ENCODE peak calls at places on chromosome 9, in seven cellular contexts. One of them, this sample, is unnamed.

GRCh38 chr9:102054811-102055210 is 316.4 kb upstream of the GRIN3A start:
- DNase-seq in AG09309: no peak
- DNase-seq in bronchial epithelial cell: no peak
- DNase-seq in AG04450: no peak
- DNase-seq in neural crest cell: no peak
- DNase-seq in activated T-helper 2 cell treated with anti-CD3 and anti-CD28 coated beads, Interferon-gamma antibody, Interleukin-2, Interleukin-4, amounts not matched to agents 10 μg/mL and 5 μg/mL and 100 μg/mL, durations not matched to agents 14 hours and 24 hours and 36 hours: no peak
- DNase-seq in NCI-H524: no peak
- DNase-seq in this sample: no peak

GRCh38 chr9:17519761-17520160 is 59.1 kb upstream of the SH3GL2 start:
- DNase-seq in NCI-H524: no peak
- DNase-seq in AG04450: no peak
- DNase-seq in bronchial epithelial cell: peak; percentile 15
- DNase-seq in neural crest cell: no peak
- DNase-seq in AG09309: no peak
- DNase-seq in activated T-helper 2 cell treated with anti-CD3 and anti-CD28 coated beads, Interferon-gamma antibody, Interleukin-2, Interleukin-4, amounts not matched to agents 10 μg/mL and 5 μg/mL and 100 μg/mL, durations not matched to agents 14 hours and 24 hours and 36 hours: no peak
- DNase-seq in this sample: no peak

GRCh38 chr9:126372716-126373115 is 46.1 kb downstream of the MVB12B start:
- DNase-seq in activated T-helper 2 cell treated with anti-CD3 and anti-CD28 coated beads, Interferon-gamma antibody, Interleukin-2, Interleukin-4, amounts not matched to agents 10 μg/mL and 5 μg/mL and 100 μg/mL, durations not matched to agents 14 hours and 24 hours and 36 hours: no peak
- DNase-seq in neural crest cell: no peak
- DNase-seq in AG09309: no peak
- DNase-seq in AG04450: no peak
- DNase-seq in NCI-H524: peak; percentile 53
- DNase-seq in bronchial epithelial cell: peak; percentile 35
- DNase-seq in this sample: no peak

GRCh38 chr9:83972286-83972685 is 7.7 kb downstream of the HNRNPK start:
- DNase-seq in bronchial epithelial cell: peak; percentile 61
- DNase-seq in activated T-helper 2 cell treated with anti-CD3 and anti-CD28 coated beads, Interferon-gamma antibody, Interleukin-2, Interleukin-4, amounts not matched to agents 10 μg/mL and 5 μg/mL and 100 μg/mL, durations not matched to agents 14 hours and 24 hours and 36 hours: no peak
- DNase-seq in AG09309: no peak
- DNase-seq in AG04450: no peak
- DNase-seq in neural crest cell: no peak
- DNase-seq in NCI-H524: no peak
- DNase-seq in this sample: no peak

GRCh38 chr9:111036068-111036789 is 2.0 kb downstream of the LPAR1 start:
- DNase-seq in AG04450: no peak
- DNase-seq in NCI-H524: peak; percentile 44
- DNase-seq in activated T-helper 2 cell treated with anti-CD3 and anti-CD28 coated beads, Interferon-gamma antibody, Interleukin-2, Interleukin-4, amounts not matched to agents 10 μg/mL and 5 μg/mL and 100 μg/mL, durations not matched to agents 14 hours and 24 hours and 36 hours: no peak
- DNase-seq in neural crest cell: peak; percentile 30
- DNase-seq in AG09309: no peak
- DNase-seq in bronchial epithelial cell: peak; percentile 56
- DNase-seq in this sample: peak; percentile 57

GRCh38 chr9:85224729-85225128 is 517.0 kb downstream of the AGTPBP1 start:
- DNase-seq in NCI-H524: no peak
- DNase-seq in AG09309: peak; percentile 92
- DNase-seq in activated T-helper 2 cell treated with anti-CD3 and anti-CD28 coated beads, Interferon-gamma antibody, Interleukin-2, Interleukin-4, amounts not matched to agents 10 μg/mL and 5 μg/mL and 100 μg/mL, durations not matched to agents 14 hours and 24 hours and 36 hours: no peak
- DNase-seq in neural crest cell: no peak
- DNase-seq in bronchial epithelial cell: peak; percentile 95
- DNase-seq in AG04450: no peak
- DNase-seq in this sample: peak; percentile 95

GRCh38 chr9:79583957-79584654 is 12.3 kb downstream of the TLE4 start:
- DNase-seq in activated T-helper 2 cell treated with anti-CD3 and anti-CD28 coated beads, Interferon-gamma antibody, Interleukin-2, Interleukin-4, amounts not matched to agents 10 μg/mL and 5 μg/mL and 100 μg/mL, durations not matched to agents 14 hours and 24 hours and 36 hours: no peak
- DNase-seq in AG09309: no peak
- DNase-seq in NCI-H524: no peak
- DNase-seq in AG04450: no peak
- DNase-seq in neural crest cell: no peak
- DNase-seq in bronchial epithelial cell: no peak
- DNase-seq in this sample: no peak

GRCh38 chr9:19127881-19128719 is 808 bp upstream of the PLIN2 start:
- DNase-seq in bronchial epithelial cell: no peak
- DNase-seq in AG04450: no peak
- DNase-seq in activated T-helper 2 cell treated with anti-CD3 and anti-CD28 coated beads, Interferon-gamma antibody, Interleukin-2, Interleukin-4, amounts not matched to agents 10 μg/mL and 5 μg/mL and 100 μg/mL, durations not matched to agents 14 hours and 24 hours and 36 hours: peak; percentile 26
- DNase-seq in AG09309: no peak
- DNase-seq in NCI-H524: peak; percentile 12
- DNase-seq in neural crest cell: peak; percentile 32
- DNase-seq in this sample: no peak

GRCh38 chr9:122350577-122351355 is 20.1 kb upstream of the PTGS1 start:
- DNase-seq in NCI-H524: peak; percentile 82
- DNase-seq in AG04450: peak; percentile 44
- DNase-seq in neural crest cell: peak; percentile 85
- DNase-seq in activated T-helper 2 cell treated with anti-CD3 and anti-CD28 coated beads, Interferon-gamma antibody, Interleukin-2, Interleukin-4, amounts not matched to agents 10 μg/mL and 5 μg/mL and 100 μg/mL, durations not matched to agents 14 hours and 24 hours and 36 hours: peak; percentile 63
- DNase-seq in AG09309: peak; percentile 16
- DNase-seq in bronchial epithelial cell: peak; percentile 39
- DNase-seq in this sample: peak; percentile 50